ENCODE peak calls at places on chromosomes 3 and 15, in seven cellular contexts. N, M, L, Q, P, S and A are unnamed samples. For H3K4me1 and H3K9me3, the result is how much of the 10 kb centered on the place peaks cover.

GRCh38 chr15:40927497-40928346 is 1.4 kb upstream of the DLL4 start:
- DNase-seq in N (no peak), M (no peak), L (no peak), Q (peak), P (no peak), S (no peak), A (no peak)

GRCh38 chr3:45595364-45596154 is 1.0 kb downstream of the LIMD1 start:
- DNase-seq in N (peak), M (no peak), L (no peak), Q (peak), P (peak), S (no peak), A (no peak)

GRCh38 chr15:81950841-81951414 is 94.9 kb downstream of the MEX3B start:
- DNase-seq in N (no peak), M (peak), L (peak), Q (no peak), P (no peak), S (no peak), A (no peak)

GRCh38 chr3:178203650-178204049 is 332.6 kb upstream of the KCNMB2 start:
- DNase-seq in N (no peak), M (no peak), L (no peak), Q (peak), P (no peak), S (no peak), A (no peak)

GRCh38 chr3:128432898-128433629 is 33.6 kb downstream of the DNAJB8 start:
- DNase-seq in N (peak), M (peak), L (peak), Q (no peak), P (no peak), S (no peak), A (no peak)

GRCh38 chr3:150062492-150062891 is 91.8 kb upstream of the PFN2 start:
- DNase-seq in N (no peak), M (no peak), L (peak), Q (no peak), P (no peak), S (no peak), A (no peak)

GRCh38 chr3:102790742-102791141 is 355.9 kb downstream of the ZPLD1 start:
- DNase-seq in N (no peak), M (no peak), L (no peak), Q (no peak), P (no peak), S (no peak), A (no peak)

GRCh38 chr15:40238481-40238926 is 359 bp upstream of the PAK6 start:
- DNase-seq in N (no peak), M (no peak), L (no peak), Q (peak), P (no peak), S (no peak), A (no peak)

GRCh38 chr15:77629070-77630030 is 3.4 kb downstream of the LINGO1 start:
- DNase-seq in N (no peak), M (no peak), L (no peak), Q (peak), P (no peak), S (no peak), A (no peak)

GRCh38 chr3:141647562-141647915 is 90.6 kb upstream of the RNF7 start:
- DNase-seq in N (no peak), M (no peak), L (no peak), Q (no peak), P (no peak), S (no peak), A (no peak)

GRCh38 chr3:29486087-29486486 is 205.2 kb downstream of the RBMS3 start:
- DNase-seq in N (no peak), M (no peak), L (no peak), Q (no peak), P (peak), S (no peak), A (no peak)

GRCh38 chr15:48989175-48989574 is 25.5 kb upstream of the SHC4 start:
- DNase-seq in N (no peak), M (no peak), L (no peak), Q (no peak), P (no peak), S (no peak), A (no peak)

GRCh38 chr3:112505907-112506306 is 6.6 kb upstream of the BTLA start:
- DNase-seq in N (no peak), M (no peak), L (no peak), Q (no peak), P (no peak), S (no peak), A (no peak)

GRCh38 chr3:112503304-112503972 is 4.2 kb upstream of the BTLA start:
- DNase-seq in N (no peak), M (no peak), L (no peak), Q (no peak), P (no peak), S (no peak), A (no peak)

GRCh38 chr3:112508261-112508660 is 9.0 kb upstream of the BTLA start:
- DNase-seq in N (no peak), M (no peak), L (no peak), Q (no peak), P (no peak), S (no peak), A (no peak)

GRCh38 chr3:112500621-112501020 is 1.3 kb upstream of the BTLA start:
- DNase-seq in N (no peak), M (no peak), L (no peak), Q (no peak), P (no peak), S (no peak), A (no peak)

DNA sequence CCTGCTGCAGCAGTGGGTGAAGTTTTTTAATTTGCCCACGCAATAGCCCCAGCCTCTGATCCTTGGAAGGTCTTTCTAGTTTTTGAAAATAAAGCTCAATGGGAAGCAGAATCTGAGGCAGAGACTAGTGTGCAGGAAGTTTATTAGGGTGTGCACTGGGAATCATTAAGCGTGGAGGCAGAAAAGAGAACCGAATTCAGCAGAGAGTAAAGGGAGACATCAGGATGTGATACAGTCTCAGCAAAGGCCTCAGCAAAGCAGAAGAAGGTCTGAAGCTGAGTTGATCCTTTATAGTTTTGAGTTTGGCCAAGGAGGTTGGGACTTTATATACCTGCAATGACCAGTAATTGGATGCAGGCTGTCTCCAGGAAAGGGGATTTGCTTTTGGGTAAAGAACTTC is 4.9 kb upstream of the BTLA start:
- DNase-seq in N (no peak), M (no peak), L (no peak), Q (no peak), P (no peak), S (no peak), A (no peak)
- H3K4me1 ChIP-seq in N (under half), M (under half), L (under half), Q (under half), P (under half), S (under half), A (under half)

GRCh38 chr3:125148836-125149235 is 63.7 kb downstream of the SLC12A8 start:
- DNase-seq in N (peak), M (no peak), L (no peak), Q (peak), P (no peak), S (no peak), A (no peak)
- H3K27ac ChIP-seq in N (no peak), M (no peak), L (no peak), Q (no peak), P (no peak), S (no peak), A (no peak)

GRCh38 chr15:62212746-62213145 is 47.7 kb upstream of the C2CD4B start:
- DNase-seq in N (no peak), M (no peak), L (no peak), Q (no peak), P (no peak), S (no peak), A (peak)
- H3K9me3 ChIP-seq in N (under half), M (under half), L (under half), Q (under half), P (under half), S (under half), A (under half)

GRCh38 chr15:68082735-68083134 is 28.6 kb downstream of the PIAS1 start:
- DNase-seq in N (no peak), M (no peak), L (no peak), Q (no peak), P (no peak), S (no peak), A (no peak)
- H3K4me1 ChIP-seq in N (half or more), M (under half), L (under half), Q (under half), P (under half), S (half or more), A (under half)

DNA sequence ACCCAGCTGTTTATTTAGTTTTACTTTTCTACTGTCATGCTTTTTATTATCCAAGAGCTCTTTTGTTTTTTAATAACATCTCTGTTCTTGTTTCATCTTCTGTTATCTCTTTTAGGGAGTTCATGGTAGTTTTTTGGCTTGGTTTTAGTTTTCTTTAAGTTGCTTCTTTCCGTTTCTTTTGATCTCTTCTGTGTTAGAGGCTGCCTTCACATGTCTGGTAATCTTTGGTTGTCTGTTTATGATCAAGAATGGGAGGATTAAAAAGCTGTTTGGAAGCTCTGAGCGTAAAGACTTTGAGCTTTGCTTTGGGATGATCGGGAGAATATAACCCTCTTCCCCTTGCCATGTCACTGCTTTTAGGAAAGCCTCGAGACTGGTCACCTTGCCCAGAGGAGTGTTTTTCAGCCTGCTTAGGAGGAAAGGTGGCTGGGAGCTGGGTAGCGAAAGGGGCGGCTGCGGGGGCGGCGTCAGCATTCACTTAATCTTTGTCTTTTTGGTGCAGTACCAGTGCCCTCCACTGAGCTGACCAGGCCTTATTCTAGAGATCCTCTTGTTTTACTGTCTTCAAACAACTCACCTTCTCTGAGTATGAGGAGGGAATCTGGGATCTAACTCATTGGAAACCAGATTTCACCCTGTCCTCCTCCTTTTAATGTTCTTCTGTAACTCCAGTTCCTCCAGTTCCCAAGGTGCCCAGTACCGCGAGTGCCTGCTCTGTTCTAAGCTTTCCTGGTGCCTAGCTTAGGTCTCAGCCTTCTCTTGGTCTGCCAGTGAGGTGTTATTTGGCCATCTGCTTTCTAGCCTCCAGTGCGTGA is 15.5 kb downstream of the TATDN2 start:
- DNase-seq in N (no peak), M (peak), L (peak), Q (peak), P (no peak), S (peak), A (peak)
- H3K27ac ChIP-seq in N (no peak), M (peak), L (peak), Q (no peak), P (peak), S (peak), A (peak)

DNA sequence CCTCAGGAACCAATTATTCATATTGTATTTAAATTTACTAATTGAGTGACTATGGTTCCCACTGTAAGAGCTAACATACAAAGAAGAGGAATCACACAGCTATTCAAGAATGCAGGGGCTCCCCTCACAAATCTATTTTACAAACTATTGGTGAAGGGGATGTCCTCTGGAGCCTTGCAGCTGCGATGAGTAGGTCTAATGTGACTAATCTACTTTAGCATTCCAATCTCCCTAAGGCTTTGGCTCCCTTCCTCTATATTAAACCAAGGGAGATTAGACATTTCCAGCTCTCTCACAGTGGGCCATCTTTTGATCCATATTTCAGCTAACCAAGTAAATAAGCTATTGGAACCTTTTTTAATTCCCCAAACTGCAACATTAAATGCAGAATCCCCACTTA is 514.2 kb upstream of the BCHE start:
- DNase-seq in N (no peak), M (no peak), L (no peak), Q (no peak), P (no peak), S (no peak), A (no peak)
- H3K9me3 ChIP-seq in N (under half), M (under half), L (under half), Q (under half), P (under half), S (under half), A (under half)